ENCODE peak calls at places on chromosomes 13 and 19, in four cellular contexts. G is IMR-90, W is heart right ventricle, X is Peyer's patch. N is an unnamed sample. For H3K9me3, the result is how much of the 10 kb centered on the place peaks cover.

GRCh38 chr13:75830842-75831241 is 194.7 kb downstream of the LMO7 start:
- DNase-seq in G (peak), W (no peak), X (no peak), N (no peak)

GRCh38 chr13:37636701-37637100 is 38.1 kb upstream of the POSTN start:
- DNase-seq in G (no peak), W (no peak), X (no peak), N (no peak)

GRCh38 chr13:51267581-51267980 is 45.4 kb downstream of the FAM124A start:
- DNase-seq in G (no peak), W (no peak), X (no peak), N (no peak)

GRCh38 chr13:102091231-102091630 is 310.6 kb downstream of the FGF14 start:
- DNase-seq in G (no peak), W (no peak), X (no peak), N (no peak)

GRCh38 chr13:36212789-36213188 is 1.6 kb downstream of the SOHLH2 start:
- DNase-seq in G (no peak), W (no peak), X (no peak), N (no peak)

GRCh38 chr13:68026077-68026476 is 795.9 kb upstream of the PCDH9 start:
- DNase-seq in G (no peak), W (no peak), X (no peak), N (no peak)

GRCh38 chr19:12804051-12804450 is 2.2 kb downstream of the THSD8 start:
- DNase-seq in G (no peak), W (no peak), X (no peak), N (no peak)

GRCh38 chr19:45514376-45515051 is 7.2 kb downstream of the VASP start:
- DNase-seq in G (no peak), W (no peak), X (no peak), N (peak)

GRCh38 chr19:28350673-28351072 is 862.3 kb downstream of the UQCRFS1 start:
- DNase-seq in G (no peak), W (no peak), X (no peak), N (no peak)

GRCh38 chr19:47598407-47599349 is 10.3 kb upstream of the BICRA start:
- DNase-seq in G (peak), W (no peak), X (no peak), N (peak)

GRCh38 chr19:46147791-46148288 is at the start of gene IGFL2:
- DNase-seq in G (no peak), W (no peak), X (no peak), N (no peak)

GRCh38 chr13:24279706-24280105 is 29.7 kb upstream of the C1QTNF9 start:
- DNase-seq in G (no peak), W (no peak), X (no peak), N (no peak)

GRCh38 chr13:38686635-38687245 is at the start of gene FREM2:
- DNase-seq in G (no peak), W (no peak), X (no peak), N (peak)

GRCh38 chr13:55577847-55578210 is 1562.9 kb upstream of the PRR20A start:
- DNase-seq in G (no peak), W (no peak), X (no peak), N (no peak)

GRCh38 chr13:78047151-78047550 is 128.5 kb upstream of the EDNRB start:
- DNase-seq in G (no peak), W (no peak), X (no peak), N (no peak)

GRCh38 chr19:41915248-41916032 is 12.8 kb downstream of the ERFL start:
- DNase-seq in G (no peak), W (no peak), X (no peak), N (no peak)

GRCh38 chr19:48821633-48822032 is 10.8 kb upstream of the BCAT2 start:
- DNase-seq in G (no peak), W (no peak), X (no peak), N (no peak)

GRCh38 chr13:41652735-41653361 is 195.5 kb downstream of the RGCC start:
- DNase-seq in G (peak), W (no peak), X (no peak), N (no peak)

GRCh38 chr19:6772028-6772865 is at the start of gene VAV1:
- DNase-seq in G (no peak), W (peak), X (peak), N (peak)

GRCh38 chr19:10780368-10780767 is 55.6 kb downstream of the TMED1 start:
- DNase-seq in G (peak), W (no peak), X (peak), N (peak)

GRCh38 chr19:32224371-32225244 is 120.8 kb upstream of the ZNF507 start:
- DNase-seq in G (peak), W (peak), X (no peak), N (peak)

GRCh38 chr19:3402631-3403443 is 36.5 kb downstream of the NFIC start:
- DNase-seq in G (no peak), W (no peak), X (no peak), N (no peak)
- H3K27ac ChIP-seq in G (peak), W (peak), X (peak), N (peak)

DNA sequence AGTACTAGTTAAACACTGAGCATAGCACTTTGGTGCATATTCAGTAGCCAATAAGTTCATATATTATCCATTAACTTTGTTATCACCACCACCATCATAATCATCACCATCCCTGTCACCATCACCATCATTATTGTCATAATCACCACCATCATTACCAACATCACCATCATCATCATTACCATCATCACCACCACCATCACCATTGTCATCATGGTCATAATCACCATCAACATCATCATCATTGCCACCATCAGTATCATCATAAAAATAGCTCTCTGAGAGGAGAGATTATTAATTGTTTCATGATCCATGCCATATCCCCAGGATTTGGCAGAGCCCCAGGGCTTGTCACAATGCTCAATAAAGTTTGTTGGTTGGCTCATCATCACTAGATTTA is 49.3 kb downstream of the MBD3L1 start:
- DNase-seq in G (no peak), W (no peak), X (no peak), N (no peak)
- H3K9me3 ChIP-seq in G (under half), W (under half), X (under half), N (under half)

DNA sequence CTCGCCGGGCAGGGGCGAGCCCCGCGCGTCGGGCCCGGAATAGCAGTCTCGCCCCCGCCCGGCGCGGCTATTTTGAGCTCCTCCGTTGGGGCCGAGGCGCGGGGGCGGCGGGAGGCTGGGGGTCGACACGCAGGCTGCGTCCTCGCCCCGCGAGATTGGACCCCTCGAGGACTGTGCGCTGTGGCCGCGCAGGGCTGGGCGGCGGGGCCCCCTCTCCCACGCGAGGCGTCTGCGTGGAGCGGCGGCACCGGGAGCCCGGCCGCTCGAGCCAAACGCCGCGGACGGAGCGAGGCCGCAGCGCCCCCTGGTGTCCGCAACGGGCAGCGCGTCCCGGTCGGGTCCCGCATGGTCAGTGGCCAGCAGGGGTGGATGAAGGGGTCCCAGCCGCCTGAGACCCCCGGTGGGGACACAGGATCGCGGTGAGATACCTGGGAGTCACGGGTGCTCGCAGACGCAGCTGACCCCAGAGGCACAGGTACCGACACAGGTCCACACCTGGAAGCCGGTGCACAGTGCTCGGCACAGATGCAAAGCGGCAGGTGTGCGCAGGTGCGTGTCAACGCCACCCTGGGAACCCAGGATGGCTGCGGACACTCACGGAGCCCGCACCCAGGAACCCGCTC is 2.2 kb upstream of the CIRBP start:
- DNase-seq in G (no peak), W (peak), X (peak), N (peak)
- H3K4me3 ChIP-seq in G (peak), W (peak), X (peak), N (peak)

GRCh38 chr13:114123448-114123847 is 9.0 kb downstream of the RASA3 start:
- DNase-seq in G (no peak), W (no peak), X (no peak), N (no peak)

GRCh38 chr13:114124486-114124885 is 7.9 kb downstream of the RASA3 start:
- DNase-seq in G (no peak), W (no peak), X (no peak), N (no peak)

GRCh38 chr13:114121496-114122466 is 10.6 kb downstream of the RASA3 start:
- DNase-seq in G (no peak), W (no peak), X (no peak), N (peak)

GRCh38 chr13:114123876-114124275 is 8.5 kb downstream of the RASA3 start:
- DNase-seq in G (no peak), W (no peak), X (no peak), N (no peak)

GRCh38 chr13:114122591-114123211 is 9.7 kb downstream of the RASA3 start:
- DNase-seq in G (no peak), W (no peak), X (no peak), N (no peak)
- H3K27ac ChIP-seq in G (peak), W (peak), X (no peak), N (peak)

GRCh38 chr13:20206065-20206725 is 13.5 kb upstream of the GJB2 start:
- DNase-seq in G (no peak), W (no peak), X (no peak), N (no peak)
- H3K9me3 ChIP-seq in G (under half), W (under half), X (under half), N (under half)

DNA sequence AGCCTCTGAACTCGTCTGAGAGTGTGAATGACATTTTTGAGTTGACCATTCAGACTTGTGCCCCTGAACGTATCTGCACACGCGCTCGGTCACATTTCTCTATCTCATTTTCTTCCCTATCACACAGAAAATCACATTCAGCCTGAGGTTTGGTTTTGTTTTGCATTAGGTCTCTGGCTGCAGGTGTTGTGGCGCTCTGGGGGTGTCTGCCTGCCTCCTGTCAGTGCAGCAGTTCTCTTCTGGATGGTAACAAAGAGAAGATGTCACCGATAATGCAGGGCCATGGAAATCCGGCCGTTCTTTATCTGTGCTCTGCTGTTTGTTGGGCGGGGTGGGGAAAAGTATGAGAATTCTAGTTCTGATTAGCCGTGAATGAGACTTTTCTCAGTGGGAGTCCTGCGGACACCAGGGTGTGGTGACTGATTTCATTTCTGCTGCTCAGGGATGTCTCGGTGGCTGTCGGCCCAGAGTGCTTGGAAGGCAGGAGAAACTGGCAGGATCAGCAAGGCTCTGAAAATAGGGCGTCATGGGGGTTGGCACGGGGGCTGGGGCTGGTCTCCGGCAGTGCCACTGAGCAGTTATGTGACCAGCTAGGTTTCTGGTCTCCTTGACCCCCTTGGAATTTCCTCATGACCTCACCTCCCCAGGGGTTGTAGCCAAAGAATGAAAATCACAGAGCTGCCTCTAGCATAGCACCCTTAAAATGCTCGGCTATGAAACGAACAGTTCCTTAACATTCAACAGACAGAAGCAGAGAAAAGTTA is 5.1 kb downstream of the RNF113B start:
- DNase-seq in G (peak), W (peak), X (no peak), N (no peak)
- H3K4me3 ChIP-seq in G (no peak), W (peak), X (no peak), N (no peak)

GRCh38 chr13:98769736-98770135 is 17.3 kb upstream of the SLC15A1 start:
- DNase-seq in G (no peak), W (no peak), X (no peak), N (no peak)

GRCh38 chr13:98761979-98762616 is 9.6 kb upstream of the SLC15A1 start:
- DNase-seq in G (no peak), W (no peak), X (no peak), N (no peak)

GRCh38 chr13:98768522-98768921 is 16.1 kb upstream of the SLC15A1 start:
- DNase-seq in G (no peak), W (no peak), X (no peak), N (no peak)

GRCh38 chr13:98766120-98766519 is 13.6 kb upstream of the SLC15A1 start:
- DNase-seq in G (no peak), W (no peak), X (no peak), N (no peak)

DNA sequence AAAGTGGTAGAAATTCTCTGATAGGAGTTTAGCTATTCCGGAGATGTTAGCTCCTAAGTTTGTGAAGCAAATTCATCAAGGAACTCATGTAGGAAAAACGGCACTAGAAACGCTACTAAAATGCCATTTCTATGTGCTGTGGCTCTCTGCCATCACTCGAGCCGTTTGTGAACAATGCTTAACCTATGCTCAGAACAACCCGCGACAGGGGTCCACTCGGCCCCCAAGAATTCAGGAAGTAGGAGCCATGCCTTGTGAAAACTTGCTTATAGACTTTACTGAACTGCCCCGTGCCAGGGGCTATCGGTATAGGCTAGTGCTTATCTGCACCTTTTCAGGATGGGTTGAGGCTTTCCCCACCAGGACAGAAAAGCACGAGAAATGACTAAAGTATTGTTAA is 14.2 kb upstream of the SLC15A1 start:
- DNase-seq in G (peak), W (no peak), X (no peak), N (no peak)
- H3K27ac ChIP-seq in G (no peak), W (no peak), X (no peak), N (no peak)

GRCh38 chr19:56877069-56877715 is 36.7 kb upstream of the PEG3 start:
- DNase-seq in G (no peak), W (no peak), X (no peak), N (no peak)

GRCh38 chr19:56880592-56881190 is 40.2 kb upstream of the PEG3 start:
- DNase-seq in G (no peak), W (no peak), X (no peak), N (no peak)

GRCh38 chr19:56873493-56873892 is 33.0 kb upstream of the PEG3 start:
- DNase-seq in G (no peak), W (no peak), X (no peak), N (no peak)

GRCh38 chr19:56874530-56874929 is 34.0 kb upstream of the PEG3 start:
- DNase-seq in G (no peak), W (no peak), X (no peak), N (no peak)

DNA sequence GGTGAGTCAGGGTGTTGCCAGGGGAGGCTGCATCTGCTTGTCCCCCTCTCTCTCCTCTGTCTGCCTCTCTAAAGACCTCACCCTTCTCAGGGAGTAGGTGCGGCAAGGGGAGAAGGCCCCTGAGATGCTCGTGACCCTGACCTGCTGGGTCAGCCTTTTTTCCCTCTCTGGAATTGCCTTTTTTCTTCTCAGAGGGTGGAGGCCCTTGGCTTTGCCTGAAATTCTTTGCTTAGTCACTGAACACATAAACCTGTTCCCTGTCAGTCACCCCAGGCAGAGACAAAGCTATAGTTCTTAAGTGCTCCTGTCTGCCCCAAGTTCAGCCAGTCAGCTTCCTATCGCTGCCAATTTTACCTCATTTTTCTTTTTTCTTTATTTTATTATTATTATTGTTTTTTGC is 35.2 kb upstream of the PEG3 start:
- DNase-seq in G (no peak), W (no peak), X (no peak), N (no peak)
- H3K9me3 ChIP-seq in G (under half), W (under half), X (under half), N (under half)

GRCh38 chr19:51181913-51182419 is 39.9 kb downstream of the SIGLEC7 start:
- DNase-seq in G (no peak), W (no peak), X (no peak), N (no peak)

GRCh38 chr19:51185069-51185867 is 39.6 kb upstream of the CD33 start:
- DNase-seq in G (no peak), W (no peak), X (no peak), N (no peak)

GRCh38 chr19:51183629-51184028 is 41.3 kb upstream of the CD33 start:
- DNase-seq in G (no peak), W (no peak), X (no peak), N (no peak)

GRCh38 chr19:51181377-51181912 is 39.3 kb downstream of the SIGLEC7 start:
- DNase-seq in G (no peak), W (no peak), X (no peak), N (no peak)

GRCh38 chr19:51179297-51179696 is 37.2 kb downstream of the SIGLEC7 start:
- DNase-seq in G (no peak), W (no peak), X (no peak), N (no peak)
- H3K4me3 ChIP-seq in G (no peak), W (no peak), X (no peak), N (no peak)

GRCh38 chr13:111219306-111219705 is 101.1 kb upstream of the TEX29 start:
- DNase-seq in G (peak), W (no peak), X (no peak), N (no peak)

GRCh38 chr13:111213964-111214726 is 99.0 kb downstream of the ARHGEF7 start:
- DNase-seq in G (no peak), W (no peak), X (peak), N (no peak)

GRCh38 chr13:111217661-111218060 is 102.6 kb downstream of the ARHGEF7 start:
- DNase-seq in G (no peak), W (no peak), X (no peak), N (no peak)

GRCh38 chr13:111215081-111216047 is 100.3 kb downstream of the ARHGEF7 start:
- DNase-seq in G (no peak), W (no peak), X (no peak), N (no peak)

GRCh38 chr13:111216166-111216960 is 101.3 kb downstream of the ARHGEF7 start:
- DNase-seq in G (peak), W (no peak), X (peak), N (peak)
- H3K27ac ChIP-seq in G (no peak), W (no peak), X (no peak), N (no peak)